ENCODE peak calls at places on chromosomes 12 and 14, in six cellular contexts. One of them, this sample, is unnamed.

GRCh38 chr14:69610859-69611263 is 535 bp upstream of the SUSD6 start:
- DNase-seq in coronary artery: no peak
- DNase-seq in psoas muscle: no peak
- DNase-seq in fibroblast of pulmonary artery: peak; percentile 53
- DNase-seq in tibial artery: no peak
- DNase-seq in stomach: no peak
- DNase-seq in this sample: no peak

GRCh38 chr12:58915634-58916033 is 4.7 kb downstream of the LRIG3 start:
- DNase-seq in coronary artery: no peak
- DNase-seq in psoas muscle: no peak
- DNase-seq in fibroblast of pulmonary artery: peak; percentile 58
- DNase-seq in tibial artery: no peak
- DNase-seq in stomach: peak; percentile 40
- DNase-seq in this sample: no peak

GRCh38 chr12:5441497-5442236 is 9.8 kb downstream of the NTF3 start:
- DNase-seq in coronary artery: no peak
- DNase-seq in psoas muscle: no peak
- DNase-seq in fibroblast of pulmonary artery: peak; percentile 6
- DNase-seq in tibial artery: no peak
- DNase-seq in stomach: no peak
- DNase-seq in this sample: no peak

GRCh38 chr12:47190271-47190750 is 110.6 kb upstream of the AMIGO2 start:
- DNase-seq in coronary artery: no peak
- DNase-seq in psoas muscle: no peak
- DNase-seq in fibroblast of pulmonary artery: peak; percentile 68
- DNase-seq in tibial artery: no peak
- DNase-seq in stomach: no peak
- DNase-seq in this sample: peak; percentile 87

GRCh38 chr14:97379091-97379531 is 581.9 kb downstream of the VRK1 start:
- DNase-seq in coronary artery: no peak
- DNase-seq in psoas muscle: no peak
- DNase-seq in fibroblast of pulmonary artery: no peak
- DNase-seq in tibial artery: no peak
- DNase-seq in stomach: no peak
- DNase-seq in this sample: no peak

GRCh38 chr14:101713641-101714349 is 47.7 kb upstream of the PPP2R5C start:
- DNase-seq in coronary artery: no peak
- DNase-seq in psoas muscle: no peak
- DNase-seq in fibroblast of pulmonary artery: no peak
- DNase-seq in tibial artery: no peak
- DNase-seq in stomach: no peak
- DNase-seq in this sample: no peak

GRCh38 chr12:102216086-102216691 is 18.6 kb upstream of the PMCH start:
- DNase-seq in coronary artery: no peak
- DNase-seq in psoas muscle: no peak
- DNase-seq in fibroblast of pulmonary artery: peak; percentile 71
- DNase-seq in tibial artery: no peak
- DNase-seq in stomach: no peak
- DNase-seq in this sample: peak; percentile 41

GRCh38 chr12:41103614-41104013 is 84.5 kb upstream of the PDZRN4 start:
- DNase-seq in coronary artery: no peak
- DNase-seq in psoas muscle: no peak
- DNase-seq in fibroblast of pulmonary artery: no peak
- DNase-seq in tibial artery: no peak
- DNase-seq in stomach: no peak
- DNase-seq in this sample: no peak

GRCh38 chr12:108173160-108173559 is 44.1 kb downstream of the WSCD2 start:
- DNase-seq in coronary artery: no peak
- DNase-seq in psoas muscle: no peak
- DNase-seq in fibroblast of pulmonary artery: no peak
- DNase-seq in tibial artery: no peak
- DNase-seq in stomach: no peak
- DNase-seq in this sample: no peak

GRCh38 chr12:98343002-98343567 is 172.3 kb upstream of the TMPO start:
- DNase-seq in coronary artery: no peak
- DNase-seq in psoas muscle: no peak
- DNase-seq in fibroblast of pulmonary artery: no peak
- DNase-seq in tibial artery: no peak
- DNase-seq in stomach: no peak
- DNase-seq in this sample: no peak

GRCh38 chr12:68617160-68617926 is 6.6 kb downstream of the RAP1B start:
- DNase-seq in coronary artery: no peak
- DNase-seq in psoas muscle: no peak
- DNase-seq in fibroblast of pulmonary artery: peak; percentile 68
- DNase-seq in tibial artery: no peak
- DNase-seq in stomach: no peak
- DNase-seq in this sample: peak; percentile 63

GRCh38 chr14:49999216-49999761 is 106.4 kb downstream of the ARF6 start:
- DNase-seq in coronary artery: peak; percentile 90
- DNase-seq in psoas muscle: peak; percentile 88
- DNase-seq in fibroblast of pulmonary artery: peak; percentile 71
- DNase-seq in tibial artery: peak; percentile 93
- DNase-seq in stomach: peak; percentile 86
- DNase-seq in this sample: peak; percentile 82

GRCh38 chr12:1117371-1117770 is 126.3 kb downstream of the ERC1 start:
- DNase-seq in coronary artery: no peak
- DNase-seq in psoas muscle: no peak
- DNase-seq in fibroblast of pulmonary artery: no peak
- DNase-seq in tibial artery: no peak
- DNase-seq in stomach: no peak
- DNase-seq in this sample: peak; percentile 38

GRCh38 chr12:102879144-102879763 is 37.8 kb downstream of the PAH start:
- DNase-seq in coronary artery: no peak
- DNase-seq in psoas muscle: peak; percentile 22
- DNase-seq in fibroblast of pulmonary artery: peak; percentile 9
- DNase-seq in tibial artery: peak; percentile 71
- DNase-seq in stomach: no peak
- DNase-seq in this sample: peak; percentile 83

GRCh38 chr12:28164644-28165313 is 25.5 kb upstream of the CCDC91 start:
- DNase-seq in coronary artery: no peak
- DNase-seq in psoas muscle: no peak
- DNase-seq in fibroblast of pulmonary artery: no peak
- DNase-seq in tibial artery: no peak
- DNase-seq in stomach: no peak
- DNase-seq in this sample: peak; percentile 43

GRCh38 chr14:34833545-34834523 is 41.3 kb downstream of the BAZ1A start:
- DNase-seq in coronary artery: no peak
- DNase-seq in psoas muscle: no peak
- DNase-seq in fibroblast of pulmonary artery: peak; percentile 41
- DNase-seq in tibial artery: no peak
- DNase-seq in stomach: no peak
- DNase-seq in this sample: no peak

GRCh38 chr14:42930058-42930457 is 1323.4 kb downstream of the LRFN5 start:
- DNase-seq in coronary artery: no peak
- DNase-seq in psoas muscle: no peak
- DNase-seq in fibroblast of pulmonary artery: peak; percentile 52
- DNase-seq in tibial artery: peak; percentile 25
- DNase-seq in stomach: no peak
- DNase-seq in this sample: no peak

GRCh38 chr12:22101749-22102243 is 55.8 kb downstream of the CMAS start:
- DNase-seq in coronary artery: no peak
- DNase-seq in psoas muscle: peak; percentile 42
- DNase-seq in fibroblast of pulmonary artery: peak; percentile 81
- DNase-seq in tibial artery: peak; percentile 59
- DNase-seq in stomach: no peak
- DNase-seq in this sample: peak; percentile 98

GRCh38 chr12:47121146-47121545 is 41.4 kb upstream of the AMIGO2 start:
- DNase-seq in coronary artery: no peak
- DNase-seq in psoas muscle: no peak
- DNase-seq in fibroblast of pulmonary artery: peak; percentile 18
- DNase-seq in tibial artery: no peak
- DNase-seq in stomach: no peak
- DNase-seq in this sample: peak; percentile 67

DNA sequence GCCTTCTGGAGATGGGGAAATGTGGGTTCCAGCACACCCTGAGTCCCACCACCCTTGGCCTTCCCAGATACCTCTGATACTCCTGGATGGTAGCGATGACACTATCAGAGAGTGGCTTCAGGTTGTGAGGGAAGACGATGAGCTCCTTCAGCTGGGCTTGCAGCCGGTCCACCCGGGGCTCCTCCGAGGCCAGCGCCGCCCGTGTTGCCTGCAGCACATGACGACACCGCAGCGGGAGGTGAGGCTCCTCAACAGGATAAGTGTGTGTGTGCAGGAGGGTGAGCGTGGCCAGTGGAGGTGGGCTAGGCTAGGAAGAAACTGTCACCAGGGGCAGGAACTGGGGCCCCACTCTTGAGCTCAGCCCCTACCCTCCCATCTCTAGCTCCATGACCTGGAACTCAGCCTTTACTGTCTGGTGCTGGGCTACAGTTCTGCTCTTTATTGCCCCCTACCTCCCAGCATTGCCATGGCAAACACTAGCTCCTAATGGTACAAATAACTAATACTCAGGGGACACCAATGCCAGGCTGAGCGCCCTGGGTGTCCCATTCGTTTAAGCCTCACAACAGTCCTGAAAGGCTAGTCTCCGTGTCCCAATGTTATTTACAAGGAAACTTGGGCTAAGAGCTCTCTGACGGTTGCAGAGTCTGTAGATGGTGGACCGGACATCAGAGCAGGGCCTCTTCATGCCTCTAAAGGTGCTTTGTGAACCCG is 64.1 kb downstream of the SYNE3 start:
- DNase-seq in coronary artery: no peak
- DNase-seq in psoas muscle: no peak
- DNase-seq in fibroblast of pulmonary artery: peak; percentile 22
- DNase-seq in tibial artery: no peak
- DNase-seq in stomach: no peak
- DNase-seq in this sample: peak; percentile 26
- TF ChIP-seq CTCF in coronary artery: no peak
- TF ChIP-seq CTCF in psoas muscle: peak; percentile 13
- TF ChIP-seq CTCF in fibroblast of pulmonary artery: peak; percentile 55
- TF ChIP-seq CTCF in tibial artery: peak; percentile 20
- TF ChIP-seq CTCF in stomach: no peak
- TF ChIP-seq CTCF in this sample: peak; percentile 57

GRCh38 chr12:93301171-93301570 is 76.6 kb upstream of the NUDT4 start:
- DNase-seq in coronary artery: no peak
- DNase-seq in psoas muscle: no peak
- DNase-seq in fibroblast of pulmonary artery: no peak
- DNase-seq in tibial artery: no peak
- DNase-seq in stomach: no peak
- DNase-seq in this sample: no peak
- H3K4me3 ChIP-seq in coronary artery: no peak overlapping the region
- H3K4me3 ChIP-seq in psoas muscle: no peak overlapping the region
- H3K4me3 ChIP-seq in fibroblast of pulmonary artery: no peak overlapping the region
- H3K4me3 ChIP-seq in tibial artery: no peak overlapping the region
- H3K4me3 ChIP-seq in stomach: no peak overlapping the region
- H3K4me3 ChIP-seq in this sample: no peak overlapping the region

DNA sequence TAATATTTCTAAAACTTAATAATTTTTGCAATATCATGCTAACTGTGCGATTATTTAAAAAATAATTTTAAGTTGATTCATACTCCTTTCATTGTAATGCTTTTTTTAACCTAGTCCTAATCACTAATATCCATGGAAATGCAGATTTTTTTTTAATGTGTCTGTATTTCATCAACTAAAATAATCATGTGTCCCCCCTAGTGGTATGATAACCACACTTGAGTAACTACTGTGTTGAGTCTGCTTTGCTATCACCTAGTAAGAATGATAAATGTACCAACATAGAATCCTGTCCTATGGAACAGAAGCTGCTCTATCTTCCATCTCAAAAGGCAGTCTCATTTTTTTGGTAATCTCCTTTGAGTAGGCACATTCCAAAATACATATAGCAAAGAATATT is 19.1 kb upstream of the SYNE2 start:
- DNase-seq in coronary artery: no peak
- DNase-seq in psoas muscle: no peak
- DNase-seq in fibroblast of pulmonary artery: no peak
- DNase-seq in tibial artery: no peak
- DNase-seq in stomach: no peak
- DNase-seq in this sample: no peak
- TF ChIP-seq CTCF in coronary artery: no peak
- TF ChIP-seq CTCF in psoas muscle: no peak
- TF ChIP-seq CTCF in fibroblast of pulmonary artery: peak; percentile 8
- TF ChIP-seq CTCF in tibial artery: no peak
- TF ChIP-seq CTCF in stomach: no peak
- TF ChIP-seq CTCF in this sample: no peak

DNA sequence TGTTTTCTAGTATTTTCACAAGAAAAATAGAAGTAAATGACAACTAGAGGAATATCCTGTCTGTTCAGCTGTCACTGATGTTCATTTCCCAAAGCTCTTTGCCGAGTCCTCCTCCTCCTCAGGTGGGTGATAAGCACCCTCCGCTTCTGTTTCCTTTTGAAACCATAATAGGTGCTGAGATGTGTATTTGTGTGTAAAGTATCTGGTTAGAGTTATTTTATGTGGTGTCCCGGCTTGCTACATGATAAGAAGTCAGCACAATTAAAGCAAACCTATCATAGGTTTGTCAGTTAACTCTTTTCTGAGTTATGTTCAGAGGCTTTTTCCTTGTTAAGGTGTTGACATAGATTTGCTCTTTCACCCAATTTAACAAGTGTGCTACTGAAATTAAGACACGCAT is 82.4 kb downstream of the PIWIL1 start:
- DNase-seq in coronary artery: no peak
- DNase-seq in psoas muscle: no peak
- DNase-seq in fibroblast of pulmonary artery: no peak
- DNase-seq in tibial artery: no peak
- DNase-seq in stomach: no peak
- DNase-seq in this sample: no peak
- H3K4me3 ChIP-seq in coronary artery: no peak overlapping the region
- H3K4me3 ChIP-seq in psoas muscle: no peak overlapping the region
- H3K4me3 ChIP-seq in fibroblast of pulmonary artery: no peak overlapping the region
- H3K4me3 ChIP-seq in tibial artery: no peak overlapping the region
- H3K4me3 ChIP-seq in stomach: no peak overlapping the region
- H3K4me3 ChIP-seq in this sample: no peak overlapping the region

DNA sequence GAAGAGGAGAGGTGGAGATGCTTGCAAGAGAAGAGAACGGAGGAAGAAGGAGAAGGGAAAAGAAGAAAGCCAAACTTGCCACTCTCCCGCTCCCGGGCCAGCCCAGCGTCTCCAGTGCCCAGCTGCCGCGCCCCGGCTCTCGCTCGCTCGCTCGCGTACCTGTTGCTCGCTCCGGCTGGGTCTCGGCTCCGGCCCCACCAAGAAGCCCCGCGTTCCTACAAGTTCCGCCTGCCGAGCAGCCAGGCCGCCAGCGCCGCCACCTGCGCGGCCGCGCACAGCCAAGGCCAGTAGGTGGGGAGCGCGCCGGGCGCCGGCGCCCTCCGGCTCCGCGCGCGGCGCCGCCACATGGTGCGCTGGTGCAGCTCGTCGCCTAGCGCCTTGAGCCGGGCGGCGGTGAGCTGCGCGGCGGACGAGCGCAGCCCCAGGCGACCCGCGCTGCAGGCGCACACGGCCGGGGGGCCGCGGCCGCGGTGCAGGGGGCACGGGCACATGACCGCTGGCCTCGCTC is 370 bp downstream of the HRK start:
- DNase-seq in coronary artery: no peak
- DNase-seq in psoas muscle: no peak
- DNase-seq in fibroblast of pulmonary artery: peak; percentile 33
- DNase-seq in tibial artery: no peak
- DNase-seq in stomach: peak; percentile 49
- DNase-seq in this sample: peak; percentile 60
- TF ChIP-seq CTCF in coronary artery: no peak
- TF ChIP-seq CTCF in psoas muscle: no peak
- TF ChIP-seq CTCF in fibroblast of pulmonary artery: no peak
- TF ChIP-seq CTCF in tibial artery: no peak
- TF ChIP-seq CTCF in stomach: no peak
- TF ChIP-seq CTCF in this sample: no peak

GRCh38 chr12:57133013-57133569 is 4.8 kb downstream of the LRP1 start:
- DNase-seq in coronary artery: no peak
- DNase-seq in psoas muscle: no peak
- DNase-seq in fibroblast of pulmonary artery: no peak
- DNase-seq in tibial artery: no peak
- DNase-seq in stomach: no peak
- DNase-seq in this sample: no peak
- H3K4me3 ChIP-seq in coronary artery: peak overlapping the region; percentile 81
- H3K4me3 ChIP-seq in psoas muscle: peak overlapping the region; percentile 72
- H3K4me3 ChIP-seq in fibroblast of pulmonary artery: peak overlapping the region; percentile 89
- H3K4me3 ChIP-seq in tibial artery: peak overlapping the region; percentile 96
- H3K4me3 ChIP-seq in stomach: no peak overlapping the region
- H3K4me3 ChIP-seq in this sample: no peak overlapping the region

GRCh38 chr12:45257185-45257585 is 41.3 kb downstream of the ANO6 start:
- DNase-seq in coronary artery: no peak
- DNase-seq in psoas muscle: no peak
- DNase-seq in fibroblast of pulmonary artery: no peak
- DNase-seq in tibial artery: no peak
- DNase-seq in stomach: no peak
- DNase-seq in this sample: no peak
- TF ChIP-seq CTCF in coronary artery: no peak
- TF ChIP-seq CTCF in psoas muscle: no peak
- TF ChIP-seq CTCF in fibroblast of pulmonary artery: no peak
- TF ChIP-seq CTCF in tibial artery: no peak
- TF ChIP-seq CTCF in stomach: no peak
- TF ChIP-seq CTCF in this sample: no peak